ENCODE peak calls at places on chromosomes 2 and 18, in six cellular contexts. N is mesenchymal stem cell, L is IMR-90, S is kidney, M is HepG2, B is neuronal stem cell. W is an unnamed sample.

GRCh38 chr2:138818479-138818878 is 38.3 kb upstream of the NXPH2 start:
- DNase-seq in N (no peak), L (no peak), S (no peak), M (no peak), B (no peak), W (no peak)

GRCh38 chr18:43001821-43002220 is 113.7 kb downstream of the RIT2 start:
- DNase-seq in N (peak; percentile 80), L (peak; percentile 0), S (no peak), M (no peak), B (no peak), W (no peak)

GRCh38 chr2:173192071-173192470 is 116.4 kb downstream of the MAP3K20 start:
- DNase-seq in N (no peak), L (no peak), S (no peak), M (no peak), B (no peak), W (no peak)

GRCh38 chr2:241742320-241742939 is 8.0 kb downstream of the D2HGDH start:
- DNase-seq in N (no peak), L (no peak), S (peak; percentile 71), M (no peak), B (no peak), W (no peak)

GRCh38 chr18:74702951-74703350 is 105.3 kb downstream of the ZNF407 start:
- DNase-seq in N (no peak), L (peak; percentile 8), S (no peak), M (no peak), B (no peak), W (no peak)

GRCh38 chr2:227816507-227817274 is 3.0 kb downstream of the CCL20 start:
- DNase-seq in N (peak; percentile 18), L (peak; percentile 27), S (no peak), M (peak; percentile 81), B (no peak), W (no peak)

GRCh38 chr2:86775323-86775722 is 15.4 kb downstream of the CD8A start:
- DNase-seq in N (no peak), L (no peak), S (no peak), M (no peak), B (no peak), W (no peak)

GRCh38 chr2:241615041-241615440 is 21.9 kb downstream of the THAP4 start:
- DNase-seq in N (no peak), L (no peak), S (peak; percentile 63), M (no peak), B (no peak), W (no peak)

GRCh38 chr2:109419960-109420370 is 193.8 kb downstream of the SEPTIN10 start:
- DNase-seq in N (peak; percentile 91), L (peak; percentile 83), S (peak; percentile 56), M (no peak), B (no peak), W (no peak)

GRCh38 chr2:148218326-148219075 is 197.6 kb downstream of the MBD5 start:
- DNase-seq in N (no peak), L (peak; percentile 64), S (no peak), M (no peak), B (no peak), W (no peak)

GRCh38 chr18:12307871-12308385 is at the start of gene TUBB6:
- DNase-seq in N (peak; percentile 88), L (peak; percentile 81), S (peak; percentile 94), M (no peak), B (peak; percentile 57), W (peak; percentile 91)

GRCh38 chr18:32271649-32272324 is 81.9 kb downstream of the MEP1B start:
- DNase-seq in N (peak; percentile 45), L (peak; percentile 55), S (no peak), M (peak; percentile 36), B (no peak), W (peak; percentile 61)

GRCh38 chr2:85704800-85705679 is 10.9 kb downstream of the GNLY start:
- DNase-seq in N (no peak), L (no peak), S (no peak), M (no peak), B (no peak), W (no peak)

GRCh38 chr2:238700122-238700457 is 147.8 kb upstream of the TWIST2 start:
- DNase-seq in N (peak; percentile 51), L (peak; percentile 64), S (peak; percentile 41), M (no peak), B (no peak), W (peak; percentile 28)

GRCh38 chr2:118832791-118833715 is 14.4 kb downstream of the EN1 start:
- DNase-seq in N (no peak), L (no peak), S (no peak), M (no peak), B (no peak), W (peak; percentile 52)

GRCh38 chr2:10934979-10935350 is 23.2 kb downstream of the KCNF1 start:
- DNase-seq in N (no peak), L (no peak), S (peak; percentile 45), M (no peak), B (no peak), W (no peak)

GRCh38 chr2:224162122-224162521 is 123.0 kb upstream of the SERPINE2 start:
- DNase-seq in N (no peak), L (peak; percentile 86), S (no peak), M (no peak), B (no peak), W (no peak)

DNA sequence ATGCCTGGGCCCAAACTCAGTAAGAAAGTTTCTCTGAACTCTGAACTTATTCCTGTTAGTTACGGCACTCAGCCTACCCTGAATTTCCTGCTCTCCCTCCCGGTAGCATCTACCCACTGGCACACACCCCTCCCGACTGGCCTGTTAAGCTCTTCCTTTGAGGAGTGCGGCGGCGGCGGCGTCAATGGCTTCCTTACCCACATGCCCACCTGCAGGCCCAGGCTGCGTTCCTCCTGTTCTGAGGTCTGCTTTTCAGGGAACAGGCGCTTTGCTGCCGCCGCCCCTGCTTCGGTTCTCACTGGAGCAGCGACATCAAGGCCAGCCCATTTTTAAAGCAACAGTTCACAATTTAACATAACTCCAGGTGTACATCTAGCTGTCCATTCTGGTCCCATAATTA is 432.4 kb downstream of the DCDC2C start:
- DNase-seq in N (no peak), L (no peak), S (peak; percentile 73), M (no peak), B (no peak), W (no peak)
- H3K9ac ChIP-seq in N (no peak overlapping the region), L (no peak overlapping the region), S (no peak overlapping the region), M (no peak overlapping the region), B (no peak overlapping the region), W (no peak overlapping the region)

GRCh38 chr2:219286436-219287115 is 7.4 kb downstream of the DNAJB2 start:
- DNase-seq in N (no peak), L (no peak), S (no peak), M (no peak), B (no peak), W (no peak)
- H3K4me3 ChIP-seq in N (peak overlapping the region; percentile 34), L (no peak overlapping the region), S (no peak overlapping the region), M (no peak overlapping the region), B (no peak overlapping the region), W (no peak overlapping the region)

GRCh38 chr2:47898089-47898731 is 8.1 kb downstream of the FBXO11 start:
- DNase-seq in N (no peak), L (no peak), S (no peak), M (no peak), B (no peak), W (no peak)
- H3K9ac ChIP-seq in N (peak overlapping the region; percentile 54), L (no peak overlapping the region), S (no peak overlapping the region), M (no peak overlapping the region), B (no peak overlapping the region), W (no peak overlapping the region)

DNA sequence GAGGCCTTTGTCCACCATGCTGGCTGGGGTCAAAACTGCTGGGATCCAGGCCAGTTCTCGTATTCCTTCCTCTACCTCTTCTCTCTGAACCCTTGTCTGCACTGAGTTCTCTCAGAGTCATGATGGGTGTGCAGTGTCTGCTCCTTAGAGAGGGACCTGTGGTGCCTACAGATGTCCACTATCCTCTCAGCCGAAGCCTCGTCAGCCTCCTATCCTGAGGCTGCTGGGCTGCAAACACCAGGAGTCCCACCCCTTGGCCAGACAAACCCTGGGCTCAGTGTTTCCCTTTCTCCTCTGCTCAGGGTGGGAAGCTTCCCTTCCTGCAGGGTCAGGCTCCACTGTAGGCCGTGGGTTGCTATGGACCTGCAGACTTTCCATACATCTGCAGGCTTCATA is 2.3 kb downstream of the INPP5D start:
- DNase-seq in N (no peak), L (no peak), S (no peak), M (peak; percentile 37), B (no peak), W (peak; percentile 39)
- H3K4me3 ChIP-seq in N (no peak overlapping the region), L (no peak overlapping the region), S (peak overlapping the region; percentile 52), M (peak overlapping the region; percentile 66), B (no peak overlapping the region), W (no peak overlapping the region)

DNA sequence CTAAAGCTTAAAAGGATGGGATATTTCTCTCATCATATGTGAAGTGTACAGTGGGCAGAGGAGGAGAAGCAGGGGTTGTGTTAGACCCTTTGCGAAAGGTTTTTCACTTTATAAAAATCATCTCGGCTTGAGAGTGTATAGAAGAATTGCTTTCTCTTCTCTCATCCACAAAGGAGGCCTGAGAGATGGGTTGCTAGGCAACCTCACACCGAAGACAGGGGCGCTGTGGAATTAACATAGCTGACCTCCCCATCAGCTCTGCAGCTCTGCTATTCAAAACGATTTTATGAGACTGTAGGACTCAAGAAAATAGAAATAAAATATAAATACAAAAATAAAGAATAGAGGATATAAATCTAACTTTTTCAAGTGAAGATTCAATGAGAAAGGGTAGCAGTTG is 70.3 kb upstream of the GALNT3 start:
- DNase-seq in N (no peak), L (no peak), S (no peak), M (no peak), B (peak; percentile 30), W (no peak)
- H3K9ac ChIP-seq in N (no peak overlapping the region), L (no peak overlapping the region), S (no peak overlapping the region), M (no peak overlapping the region), B (no peak overlapping the region), W (no peak overlapping the region)

GRCh38 chr2:70992945-70993688 is 1.6 kb downstream of the TEX261 start:
- DNase-seq in N (no peak), L (no peak), S (no peak), M (no peak), B (no peak), W (peak; percentile 29)
- H3K4me3 ChIP-seq in N (peak overlapping the region; percentile 93), L (peak overlapping the region; percentile 74), S (peak overlapping the region; percentile 81), M (peak overlapping the region; percentile 96), B (peak overlapping the region; percentile 83), W (peak overlapping the region; percentile 83)